ENCODE peak calls at places on chromosomes 6 and 20, in four cellular contexts. One of them, this sample, is unnamed.

GRCh38 chr20:63577317-63577894 is 3.4 kb upstream of the HELZ2 start:
- DNase-seq in A549: no peak
- DNase-seq in ELF-1: no peak
- DNase-seq in KBM-7: no peak
- DNase-seq in this sample: peak

GRCh38 chr6:142841915-142842314 is 103.1 kb downstream of the HIVEP2 start:
- DNase-seq in KBM-7: no peak
- DNase-seq in ELF-1: no peak
- DNase-seq in A549: no peak
- DNase-seq in this sample: no peak

GRCh38 chr20:17910828-17911294 is 57.7 kb downstream of the SNX5 start:
- DNase-seq in A549: no peak
- DNase-seq in KBM-7: peak
- DNase-seq in ELF-1: no peak
- DNase-seq in this sample: no peak

GRCh38 chr6:130694617-130695016 is 132.6 kb upstream of the SMLR1 start:
- DNase-seq in KBM-7: no peak
- DNase-seq in A549: no peak
- DNase-seq in ELF-1: no peak
- DNase-seq in this sample: no peak

GRCh38 chr6:133185731-133186130 is 55.4 kb upstream of the EYA4 start:
- DNase-seq in KBM-7: no peak
- DNase-seq in ELF-1: no peak
- DNase-seq in A549: no peak
- DNase-seq in this sample: no peak

GRCh38 chr6:40755749-40756452 is 168.7 kb upstream of the LRFN2 start:
- DNase-seq in ELF-1: no peak
- DNase-seq in KBM-7: no peak
- DNase-seq in A549: no peak
- DNase-seq in this sample: no peak

GRCh38 chr20:34527016-34527415 is 10.8 kb downstream of the DYNLRB1 start:
- DNase-seq in ELF-1: no peak
- DNase-seq in KBM-7: no peak
- DNase-seq in A549: no peak
- DNase-seq in this sample: no peak

GRCh38 chr6:125940691-125941090 is 15.9 kb upstream of the HINT3 start:
- DNase-seq in KBM-7: no peak
- DNase-seq in ELF-1: no peak
- DNase-seq in A549: no peak
- DNase-seq in this sample: no peak

GRCh38 chr6:131858765-131859490 is 51.1 kb downstream of the ENPP1 start:
- DNase-seq in KBM-7: no peak
- DNase-seq in A549: no peak
- DNase-seq in ELF-1: no peak
- DNase-seq in this sample: no peak

GRCh38 chr6:137849076-137849708 is 17.9 kb upstream of the TNFAIP3 start:
- DNase-seq in A549: no peak
- DNase-seq in ELF-1: no peak
- DNase-seq in KBM-7: no peak
- DNase-seq in this sample: no peak